ENCODE peak calls at places on chromosomes 2 and 18, in eight cellular contexts. One of them, this sample, is unnamed. For H3K4me1 and H3K36me3, the result is how much of the 10 kb centered on the place peaks cover.

GRCh38 chr2:65075176-65075575 is 19.0 kb downstream of the CEP68 start:
- DNase-seq in A673: no peak
- DNase-seq in kidney: no peak
- DNase-seq in fibroblast of lung: no peak
- DNase-seq in psoas muscle: no peak
- DNase-seq in CD8-positive, alpha-beta memory T cell: no peak
- DNase-seq in heart right ventricle: no peak
- DNase-seq in GM23338: no peak
- DNase-seq in this sample: no peak

GRCh38 chr2:136386046-136386445 is 268.1 kb upstream of the CXCR4 start:
- DNase-seq in GM23338: no peak
- DNase-seq in kidney: no peak
- DNase-seq in fibroblast of lung: peak
- DNase-seq in CD8-positive, alpha-beta memory T cell: no peak
- DNase-seq in psoas muscle: no peak
- DNase-seq in heart right ventricle: no peak
- DNase-seq in A673: no peak
- DNase-seq in this sample: no peak

GRCh38 chr2:199928626-199929025 is 17.5 kb downstream of the C2orf69 start:
- DNase-seq in kidney: no peak
- DNase-seq in heart right ventricle: no peak
- DNase-seq in GM23338: no peak
- DNase-seq in CD8-positive, alpha-beta memory T cell: no peak
- DNase-seq in psoas muscle: no peak
- DNase-seq in fibroblast of lung: no peak
- DNase-seq in A673: no peak
- DNase-seq in this sample: no peak

GRCh38 chr2:5742126-5742525 is 49.9 kb downstream of the SOX11 start:
- DNase-seq in fibroblast of lung: no peak
- DNase-seq in CD8-positive, alpha-beta memory T cell: no peak
- DNase-seq in kidney: no peak
- DNase-seq in psoas muscle: no peak
- DNase-seq in A673: no peak
- DNase-seq in GM23338: no peak
- DNase-seq in heart right ventricle: no peak
- DNase-seq in this sample: no peak

GRCh38 chr2:173948827-173949226 is 16.3 kb downstream of the SP3 start:
- DNase-seq in heart right ventricle: no peak
- DNase-seq in psoas muscle: no peak
- DNase-seq in GM23338: no peak
- DNase-seq in kidney: no peak
- DNase-seq in A673: no peak
- DNase-seq in fibroblast of lung: no peak
- DNase-seq in CD8-positive, alpha-beta memory T cell: no peak
- DNase-seq in this sample: no peak

GRCh38 chr2:54569745-54570296 is 113.7 kb downstream of the SPTBN1 start:
- DNase-seq in A673: no peak
- DNase-seq in fibroblast of lung: no peak
- DNase-seq in GM23338: no peak
- DNase-seq in kidney: no peak
- DNase-seq in CD8-positive, alpha-beta memory T cell: no peak
- DNase-seq in psoas muscle: no peak
- DNase-seq in heart right ventricle: no peak
- DNase-seq in this sample: no peak

GRCh38 chr2:189421644-189422043 is 19.6 kb upstream of the WDR75 start:
- DNase-seq in CD8-positive, alpha-beta memory T cell: no peak
- DNase-seq in heart right ventricle: no peak
- DNase-seq in fibroblast of lung: peak
- DNase-seq in A673: peak
- DNase-seq in psoas muscle: no peak
- DNase-seq in kidney: no peak
- DNase-seq in GM23338: no peak
- DNase-seq in this sample: no peak

GRCh38 chr2:207224814-207225482 is 59.2 kb upstream of the KLF7 start:
- DNase-seq in psoas muscle: no peak
- DNase-seq in CD8-positive, alpha-beta memory T cell: no peak
- DNase-seq in fibroblast of lung: no peak
- DNase-seq in A673: no peak
- DNase-seq in GM23338: peak
- DNase-seq in kidney: no peak
- DNase-seq in heart right ventricle: no peak
- DNase-seq in this sample: no peak

GRCh38 chr2:203126971-203127370 is 111.8 kb upstream of the CYP20A1 start:
- DNase-seq in A673: peak
- DNase-seq in fibroblast of lung: peak
- DNase-seq in kidney: no peak
- DNase-seq in CD8-positive, alpha-beta memory T cell: no peak
- DNase-seq in GM23338: no peak
- DNase-seq in psoas muscle: no peak
- DNase-seq in heart right ventricle: no peak
- DNase-seq in this sample: no peak

GRCh38 chr18:71036783-71037182 is 747.9 kb downstream of the SOCS6 start:
- DNase-seq in kidney: no peak
- DNase-seq in GM23338: no peak
- DNase-seq in heart right ventricle: no peak
- DNase-seq in A673: no peak
- DNase-seq in CD8-positive, alpha-beta memory T cell: no peak
- DNase-seq in psoas muscle: no peak
- DNase-seq in fibroblast of lung: peak
- DNase-seq in this sample: no peak

GRCh38 chr2:207103132-207103531 is 62.6 kb downstream of the KLF7 start:
- DNase-seq in GM23338: peak
- DNase-seq in fibroblast of lung: peak
- DNase-seq in kidney: no peak
- DNase-seq in CD8-positive, alpha-beta memory T cell: no peak
- DNase-seq in psoas muscle: no peak
- DNase-seq in A673: no peak
- DNase-seq in heart right ventricle: no peak
- DNase-seq in this sample: peak

GRCh38 chr2:130829020-130829419 is 7.7 kb upstream of the ARHGEF4 start:
- DNase-seq in A673: no peak
- DNase-seq in CD8-positive, alpha-beta memory T cell: no peak
- DNase-seq in GM23338: peak
- DNase-seq in kidney: peak
- DNase-seq in psoas muscle: peak
- DNase-seq in heart right ventricle: no peak
- DNase-seq in fibroblast of lung: peak
- DNase-seq in this sample: no peak

GRCh38 chr2:109604597-109604996 is 9.2 kb downstream of the SEPTIN10 start:
- DNase-seq in CD8-positive, alpha-beta memory T cell: no peak
- DNase-seq in A673: no peak
- DNase-seq in fibroblast of lung: peak
- DNase-seq in GM23338: no peak
- DNase-seq in kidney: no peak
- DNase-seq in heart right ventricle: no peak
- DNase-seq in psoas muscle: no peak
- DNase-seq in this sample: no peak

GRCh38 chr18:21663615-21664014 is 41.0 kb downstream of the ABHD3 start:
- DNase-seq in heart right ventricle: no peak
- DNase-seq in psoas muscle: peak
- DNase-seq in fibroblast of lung: no peak
- DNase-seq in GM23338: no peak
- DNase-seq in A673: no peak
- DNase-seq in CD8-positive, alpha-beta memory T cell: no peak
- DNase-seq in kidney: no peak
- DNase-seq in this sample: no peak

GRCh38 chr2:118667964-118668363 is 179.5 kb downstream of the EN1 start:
- DNase-seq in heart right ventricle: no peak
- DNase-seq in kidney: no peak
- DNase-seq in GM23338: no peak
- DNase-seq in CD8-positive, alpha-beta memory T cell: no peak
- DNase-seq in fibroblast of lung: peak
- DNase-seq in psoas muscle: no peak
- DNase-seq in A673: no peak
- DNase-seq in this sample: no peak

GRCh38 chr2:27728081-27728858 is 43.2 kb upstream of the MRPL33 start:
- DNase-seq in heart right ventricle: no peak
- DNase-seq in A673: no peak
- DNase-seq in psoas muscle: no peak
- DNase-seq in fibroblast of lung: no peak
- DNase-seq in CD8-positive, alpha-beta memory T cell: no peak
- DNase-seq in GM23338: no peak
- DNase-seq in kidney: no peak
- DNase-seq in this sample: no peak

GRCh38 chr2:33634261-33634910 is 35.3 kb upstream of the FAM98A start:
- DNase-seq in psoas muscle: no peak
- DNase-seq in fibroblast of lung: no peak
- DNase-seq in heart right ventricle: no peak
- DNase-seq in GM23338: peak
- DNase-seq in CD8-positive, alpha-beta memory T cell: no peak
- DNase-seq in kidney: no peak
- DNase-seq in A673: no peak
- DNase-seq in this sample: no peak

GRCh38 chr2:240433973-240434727 is 1.3 kb upstream of the GPC1 start:
- DNase-seq in kidney: peak
- DNase-seq in CD8-positive, alpha-beta memory T cell: no peak
- DNase-seq in fibroblast of lung: peak
- DNase-seq in GM23338: no peak
- DNase-seq in heart right ventricle: peak
- DNase-seq in psoas muscle: peak
- DNase-seq in A673: peak
- DNase-seq in this sample: no peak

GRCh38 chr2:108593547-108594098 is 59.4 kb downstream of the LIMS1 start:
- DNase-seq in kidney: no peak
- DNase-seq in heart right ventricle: no peak
- DNase-seq in GM23338: no peak
- DNase-seq in A673: no peak
- DNase-seq in psoas muscle: no peak
- DNase-seq in CD8-positive, alpha-beta memory T cell: no peak
- DNase-seq in fibroblast of lung: peak
- DNase-seq in this sample: no peak

GRCh38 chr18:45688834-45689233 is 35.1 kb upstream of the SLC14A1 start:
- DNase-seq in fibroblast of lung: no peak
- DNase-seq in GM23338: no peak
- DNase-seq in CD8-positive, alpha-beta memory T cell: peak
- DNase-seq in A673: peak
- DNase-seq in psoas muscle: no peak
- DNase-seq in heart right ventricle: no peak
- DNase-seq in kidney: no peak
- DNase-seq in this sample: no peak

GRCh38 chr2:26243643-26244478 is 571 bp downstream of the HADHA start:
- DNase-seq in fibroblast of lung: peak
- DNase-seq in psoas muscle: no peak
- DNase-seq in GM23338: peak
- DNase-seq in CD8-positive, alpha-beta memory T cell: no peak
- DNase-seq in heart right ventricle: no peak
- DNase-seq in kidney: no peak
- DNase-seq in A673: peak
- DNase-seq in this sample: no peak

GRCh38 chr2:10204326-10205200 is 82.0 kb downstream of the RRM2 start:
- DNase-seq in GM23338: no peak
- DNase-seq in psoas muscle: peak
- DNase-seq in fibroblast of lung: peak
- DNase-seq in heart right ventricle: no peak
- DNase-seq in A673: peak
- DNase-seq in CD8-positive, alpha-beta memory T cell: no peak
- DNase-seq in kidney: peak
- DNase-seq in this sample: no peak

GRCh38 chr2:8453904-8454302 is 228.0 kb upstream of the ID2 start:
- DNase-seq in kidney: no peak
- DNase-seq in fibroblast of lung: peak
- DNase-seq in A673: no peak
- DNase-seq in heart right ventricle: no peak
- DNase-seq in CD8-positive, alpha-beta memory T cell: no peak
- DNase-seq in psoas muscle: no peak
- DNase-seq in GM23338: no peak
- DNase-seq in this sample: no peak

GRCh38 chr2:240983361-240983995 is 14.9 kb upstream of the SNED1 start:
- DNase-seq in heart right ventricle: peak
- DNase-seq in A673: peak
- DNase-seq in kidney: peak
- DNase-seq in CD8-positive, alpha-beta memory T cell: no peak
- DNase-seq in GM23338: peak
- DNase-seq in psoas muscle: no peak
- DNase-seq in fibroblast of lung: peak
- DNase-seq in this sample: peak

GRCh38 chr2:224039080-224039769 is at the start of gene SERPINE2:
- DNase-seq in fibroblast of lung: peak
- DNase-seq in psoas muscle: peak
- DNase-seq in heart right ventricle: peak
- DNase-seq in GM23338: peak
- DNase-seq in kidney: peak
- DNase-seq in A673: peak
- DNase-seq in CD8-positive, alpha-beta memory T cell: no peak
- DNase-seq in this sample: peak

GRCh38 chr2:60998628-60999545 is 18.6 kb upstream of the PEX13 start:
- DNase-seq in A673: peak
- DNase-seq in GM23338: peak
- DNase-seq in kidney: no peak
- DNase-seq in CD8-positive, alpha-beta memory T cell: no peak
- DNase-seq in psoas muscle: no peak
- DNase-seq in fibroblast of lung: peak
- DNase-seq in heart right ventricle: no peak
- DNase-seq in this sample: peak

GRCh38 chr2:30612371-30612770 is 165.3 kb downstream of the LCLAT1 start:
- DNase-seq in fibroblast of lung: peak
- DNase-seq in kidney: no peak
- DNase-seq in heart right ventricle: no peak
- DNase-seq in psoas muscle: no peak
- DNase-seq in CD8-positive, alpha-beta memory T cell: no peak
- DNase-seq in GM23338: no peak
- DNase-seq in A673: no peak
- DNase-seq in this sample: no peak

GRCh38 chr2:182951948-182952663 is 85.7 kb upstream of the FRZB start:
- DNase-seq in heart right ventricle: no peak
- DNase-seq in CD8-positive, alpha-beta memory T cell: no peak
- DNase-seq in kidney: no peak
- DNase-seq in psoas muscle: no peak
- DNase-seq in fibroblast of lung: peak
- DNase-seq in A673: no peak
- DNase-seq in GM23338: no peak
- DNase-seq in this sample: no peak
- H3K4me1 ChIP-seq in heart right ventricle: under half
- H3K4me1 ChIP-seq in CD8-positive, alpha-beta memory T cell: under half
- H3K4me1 ChIP-seq in kidney: under half
- H3K4me1 ChIP-seq in psoas muscle: under half
- H3K4me1 ChIP-seq in fibroblast of lung: under half
- H3K4me1 ChIP-seq in A673: half or more
- H3K4me1 ChIP-seq in GM23338: under half
- H3K4me1 ChIP-seq in this sample: under half

GRCh38 chr2:163737169-163737439 is 1.3 kb upstream of the FIGN start:
- DNase-seq in psoas muscle: no peak
- DNase-seq in CD8-positive, alpha-beta memory T cell: no peak
- DNase-seq in kidney: no peak
- DNase-seq in A673: no peak
- DNase-seq in GM23338: peak
- DNase-seq in fibroblast of lung: no peak
- DNase-seq in heart right ventricle: no peak
- DNase-seq in this sample: no peak
- H3K4me3 ChIP-seq in psoas muscle: peak
- H3K4me3 ChIP-seq in CD8-positive, alpha-beta memory T cell: no peak
- H3K4me3 ChIP-seq in kidney: peak
- H3K4me3 ChIP-seq in A673: no peak
- H3K4me3 ChIP-seq in GM23338: peak
- H3K4me3 ChIP-seq in fibroblast of lung: no peak
- H3K4me3 ChIP-seq in heart right ventricle: peak
- H3K4me3 ChIP-seq in this sample: no peak

GRCh38 chr2:181894381-181894780 is 2.9 kb downstream of the ITPRID2 start:
- DNase-seq in A673: no peak
- DNase-seq in heart right ventricle: no peak
- DNase-seq in GM23338: no peak
- DNase-seq in fibroblast of lung: no peak
- DNase-seq in kidney: no peak
- DNase-seq in CD8-positive, alpha-beta memory T cell: no peak
- DNase-seq in psoas muscle: no peak
- DNase-seq in this sample: no peak
- H3K36me3 ChIP-seq in A673: under half
- H3K36me3 ChIP-seq in heart right ventricle: under half
- H3K36me3 ChIP-seq in GM23338: under half
- H3K36me3 ChIP-seq in fibroblast of lung: under half
- H3K36me3 ChIP-seq in kidney: under half
- H3K36me3 ChIP-seq in CD8-positive, alpha-beta memory T cell: under half
- H3K36me3 ChIP-seq in psoas muscle: under half
- H3K36me3 ChIP-seq in this sample: under half

GRCh38 chr2:43560231-43560547 is 35.6 kb downstream of the THADA start:
- DNase-seq in GM23338: no peak
- DNase-seq in fibroblast of lung: no peak
- DNase-seq in CD8-positive, alpha-beta memory T cell: no peak
- DNase-seq in kidney: no peak
- DNase-seq in psoas muscle: no peak
- DNase-seq in heart right ventricle: no peak
- DNase-seq in A673: no peak
- DNase-seq in this sample: no peak
- H3K4me1 ChIP-seq in GM23338: under half
- H3K4me1 ChIP-seq in fibroblast of lung: under half
- H3K4me1 ChIP-seq in CD8-positive, alpha-beta memory T cell: under half
- H3K4me1 ChIP-seq in kidney: under half
- H3K4me1 ChIP-seq in psoas muscle: under half
- H3K4me1 ChIP-seq in heart right ventricle: under half
- H3K4me1 ChIP-seq in A673: under half
- H3K4me1 ChIP-seq in this sample: under half